ENCODE peak calls at places on chromosomes 5 and 9, in four cellular contexts. G, Z, F and M are unnamed samples.

GRCh38 chr5:154757647-154758406 is 2.6 kb downstream of the LARP1 start:
- DNase-seq in F (no peak), G (no peak), Z (peak; percentile 74), M (no peak)

GRCh38 chr5:176560364-176560763 is 11.2 kb downstream of the CDHR2 start:
- DNase-seq in F (no peak), Z (no peak), G (no peak), M (no peak)

GRCh38 chr9:122808141-122808540 is 8.2 kb downstream of the OR1K1 start:
- DNase-seq in G (no peak), F (no peak), Z (no peak), M (no peak)

GRCh38 chr5:108788142-108788541 is 40.4 kb downstream of the FER start:
- DNase-seq in F (no peak), Z (no peak), G (no peak), M (no peak)

GRCh38 chr5:151243127-151243526 is 9.9 kb upstream of the GM2A start:
- DNase-seq in F (no peak), G (no peak), Z (no peak), M (no peak)

GRCh38 chr9:5536684-5537083 is 26.4 kb downstream of the PDCD1LG2 start:
- DNase-seq in G (no peak), F (no peak), Z (no peak), M (no peak)

GRCh38 chr9:133728856-133729645 is 9.1 kb downstream of the SARDH start:
- DNase-seq in Z (no peak), F (no peak), G (no peak), M (no peak)

GRCh38 chr5:101977729-101978345 is 318.2 kb downstream of the SLCO4C1 start:
- DNase-seq in G (peak; percentile 43), Z (peak; percentile 13), F (peak; percentile 9), M (peak; percentile 18)

GRCh38 chr5:99449786-99450185 is 521.0 kb upstream of the CHD1 start:
- DNase-seq in G (no peak), Z (no peak), F (no peak), M (no peak)

GRCh38 chr9:101354143-101354764 is 30.6 kb downstream of the BAAT start:
- DNase-seq in Z (no peak), F (no peak), G (no peak), M (no peak)

GRCh38 chr5:150034677-150035076 is 34.1 kb downstream of the HMGXB3 start:
- DNase-seq in G (no peak), Z (no peak), F (no peak), M (no peak)

GRCh38 chr5:71483355-71483754 is 27.9 kb downstream of the BDP1 start:
- DNase-seq in G (no peak), Z (no peak), F (no peak), M (no peak)

GRCh38 chr5:95530441-95530840 is 24.3 kb downstream of the SKIC3 start:
- DNase-seq in G (no peak), Z (no peak), F (no peak), M (no peak)

GRCh38 chr5:170232786-170233185 is at the start of gene C5orf58:
- DNase-seq in G (peak; percentile 39), F (no peak), Z (no peak), M (no peak)

GRCh38 chr5:115414406-115415142 is 118.1 kb upstream of the CCDC112 start:
- DNase-seq in G (no peak), Z (no peak), F (no peak), M (no peak)

DNA sequence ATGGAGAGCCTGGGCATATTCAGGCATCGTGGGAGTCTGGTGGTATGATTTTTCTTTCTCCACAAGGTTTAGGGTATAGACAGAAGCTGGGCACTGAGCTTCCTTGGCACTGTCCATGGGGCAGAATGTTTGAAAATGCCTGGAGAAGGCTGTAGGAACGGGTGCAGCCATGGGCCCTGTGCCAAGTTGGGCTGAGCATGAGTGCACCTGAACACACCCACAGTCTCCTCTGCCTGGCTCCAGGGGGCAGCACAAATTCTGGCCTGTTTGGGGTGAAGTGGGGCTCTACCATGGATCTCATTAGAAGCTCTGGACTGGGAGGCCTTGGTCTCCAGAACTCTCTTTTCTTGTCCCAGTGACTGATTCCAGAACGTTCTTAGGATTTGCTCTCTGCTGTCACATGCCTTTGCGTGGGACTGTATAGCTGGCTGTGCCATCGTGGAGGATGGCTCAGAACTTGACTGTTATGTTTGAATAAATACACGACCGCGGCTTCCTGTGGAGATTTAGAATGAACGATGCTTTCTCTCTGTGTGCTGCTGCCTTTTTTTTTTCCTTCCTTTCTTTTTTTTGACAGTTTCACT is 229.8 kb downstream of the FANCC start:
- DNase-seq in F (no peak), Z (no peak), G (peak; percentile 42), M (no peak)
- TF ChIP-seq SPI1 in F (no peak), Z (no peak), G (no peak), M (no peak)

GRCh38 chr5:139641116-139642080 is 6.8 kb upstream of the CXXC5 start:
- DNase-seq in Z (no peak), G (no peak), F (no peak), M (no peak)

GRCh38 chr5:139638090-139638735 is 9.9 kb upstream of the CXXC5 start:
- DNase-seq in F (no peak), Z (no peak), G (peak; percentile 58), M (no peak)

GRCh38 chr5:139640432-139641115 is 7.6 kb upstream of the CXXC5 start:
- DNase-seq in Z (no peak), F (no peak), G (no peak), M (no peak)

GRCh38 chr5:139638736-139639618 is 9.2 kb upstream of the CXXC5 start:
- DNase-seq in Z (no peak), G (peak; percentile 23), F (no peak), M (no peak)

GRCh38 chr5:139639619-139640431 is 8.3 kb upstream of the CXXC5 start:
- DNase-seq in F (no peak), Z (no peak), G (no peak), M (no peak)
- TF ChIP-seq POLR2AphosphoS5 in F (no peak), Z (no peak), G (no peak), M (no peak)

GRCh38 chr5:172868436-172868923 is 34.4 kb downstream of the ERGIC1 start:
- DNase-seq in Z (no peak), F (no peak), G (no peak), M (no peak)
- TF ChIP-seq SPI1 in Z (no peak), F (no peak), G (no peak), M (no peak)

DNA sequence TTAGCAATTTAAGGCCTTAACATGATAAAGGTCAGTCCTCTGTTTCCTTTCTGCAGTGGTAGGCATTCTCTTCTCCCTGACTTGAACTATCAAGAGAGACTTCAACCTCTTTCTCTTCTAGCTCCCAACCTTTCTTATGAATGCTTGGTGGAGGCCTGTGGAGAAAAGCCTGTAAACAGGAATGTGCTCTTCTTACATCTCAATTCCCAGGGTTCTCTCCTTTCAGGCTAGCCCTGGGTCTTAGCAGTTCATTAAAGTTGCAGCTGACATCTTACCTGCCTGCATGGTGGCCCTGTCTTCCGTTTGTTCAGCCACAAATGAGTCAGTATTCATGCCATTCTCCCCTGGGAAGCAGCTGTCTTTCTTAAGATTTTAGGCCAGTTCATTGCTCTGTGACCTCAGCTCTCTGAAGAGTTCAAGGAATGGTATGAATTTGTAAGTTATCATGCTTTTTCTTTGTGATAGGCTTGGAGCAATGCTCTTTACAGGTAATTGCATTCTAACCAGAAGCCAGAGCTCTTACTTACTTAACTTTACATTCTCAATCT is 77.8 kb downstream of the ADCY2 start:
- DNase-seq in F (no peak), Z (no peak), G (no peak), M (no peak)
- TF ChIP-seq POLR2AphosphoS5 in F (no peak), Z (no peak), G (no peak), M (no peak)

DNA sequence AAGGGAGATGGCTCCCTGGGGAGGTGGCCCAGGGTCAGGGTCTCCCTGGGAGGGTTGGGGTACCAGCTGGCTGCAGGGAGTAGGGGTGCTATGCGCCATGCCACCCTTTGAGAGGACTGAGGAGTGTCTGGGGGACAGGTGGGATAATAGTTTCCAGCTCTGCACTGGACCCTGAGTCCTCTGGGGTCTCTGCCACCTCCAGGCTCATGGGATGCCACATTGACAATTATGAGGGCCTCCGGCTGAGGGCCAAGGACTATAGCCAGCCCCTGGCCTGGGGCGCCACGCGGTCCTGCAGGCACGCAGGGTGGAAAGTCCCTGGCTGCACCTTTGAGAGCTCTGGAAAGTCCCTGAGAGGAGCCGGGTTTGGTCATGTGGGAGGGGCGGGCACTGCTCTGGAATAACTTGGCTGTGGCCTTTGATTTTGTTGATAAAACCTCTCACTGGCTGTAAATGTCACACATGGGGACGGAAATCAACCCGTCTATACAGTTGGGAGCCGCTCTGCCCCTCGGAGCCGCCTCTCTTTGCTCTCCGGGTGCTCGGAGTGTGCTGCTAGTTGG is 16.0 kb downstream of the TRAF2 start:
- DNase-seq in Z (no peak), F (peak; percentile 66), G (no peak), M (peak; percentile 80)
- TF ChIP-seq SPI1 in Z (no peak), F (no peak), G (no peak), M (no peak)

GRCh38 chr9:120925535-120926396 is 830 bp downstream of the TRAF1 start:
- DNase-seq in Z (no peak), G (peak; percentile 36), F (peak; percentile 86), M (no peak)
- TF ChIP-seq POLR2AphosphoS5 in Z (no peak), G (no peak), F (peak; percentile 99), M (peak; percentile 98)

GRCh38 chr9:35960029-35960655 is 2.2 kb upstream of the OR2S2 start:
- DNase-seq in G (no peak), Z (no peak), F (no peak), M (no peak)

GRCh38 chr9:35954942-35955546 is 2.9 kb downstream of the OR2S2 start:
- DNase-seq in Z (peak; percentile 21), F (no peak), G (peak; percentile 41), M (no peak)

GRCh38 chr9:35962126-35962906 is 4.4 kb upstream of the OR2S2 start:
- DNase-seq in F (no peak), Z (no peak), G (peak; percentile 13), M (no peak)

GRCh38 chr9:35956646-35957045 is 1.3 kb downstream of the OR2S2 start:
- DNase-seq in G (no peak), F (no peak), Z (no peak), M (no peak)

GRCh38 chr9:35958104-35958825 is at the start of gene OR2S2:
- DNase-seq in G (no peak), F (no peak), Z (no peak), M (no peak)
- TF ChIP-seq SPI1 in G (no peak), F (no peak), Z (no peak), M (no peak)